ENCODE peak calls at places on chromosome 6, in four cellular contexts. S is endothelial cell, G is bronchial epithelial cell, B is HCT116. A is an unnamed sample.

GRCh38 chr6:138979813-138980668 is 8.0 kb downstream of the REPS1 start:
- DNase-seq in S (no peak), G (no peak), B (no peak), A (no peak)

GRCh38 chr6:117481926-117482239 is 591 bp upstream of the DCBLD1 start:
- DNase-seq in G (no peak), S (no peak), B (no peak), A (no peak)

GRCh38 chr6:131995924-131996323 is 44.8 kb upstream of the CCN2 start:
- DNase-seq in B (peak; percentile 81), G (peak; percentile 98), S (no peak), A (no peak)

GRCh38 chr6:132695773-132696172 is 18.1 kb downstream of the VNN1 start:
- DNase-seq in S (no peak), B (no peak), G (no peak), A (no peak)

GRCh38 chr6:53128842-53129241 is 19.8 kb downstream of the GCM1 start:
- DNase-seq in G (peak; percentile 98), S (no peak), B (no peak), A (no peak)

GRCh38 chr6:110201141-110201848 is 21.1 kb downstream of the CDC40 start:
- DNase-seq in G (no peak), S (no peak), B (no peak), A (no peak)

GRCh38 chr6:124339610-124340339 is 536.1 kb downstream of the NKAIN2 start:
- DNase-seq in S (no peak), B (no peak), G (no peak), A (no peak)

GRCh38 chr6:56927538-56928453 is 27.1 kb upstream of the BEND6 start:
- DNase-seq in B (no peak), G (peak; percentile 14), S (no peak), A (no peak)

GRCh38 chr6:101668496-101668895 is 275.0 kb downstream of the GRIK2 start:
- DNase-seq in G (peak; percentile 98), B (no peak), S (no peak), A (no peak)

GRCh38 chr6:34934516-34934915 is 45.5 kb downstream of the ANKS1A start:
- DNase-seq in B (no peak), G (peak; percentile 65), S (no peak), A (no peak)

GRCh38 chr6:81491486-81492101 is 260.9 kb downstream of the TENT5A start:
- DNase-seq in G (no peak), B (no peak), S (no peak), A (no peak)

GRCh38 chr6:141659582-141659981 is 473.1 kb upstream of the GJE1 start:
- DNase-seq in G (no peak), B (no peak), S (no peak), A (no peak)

GRCh38 chr6:33967966-33968724 is 164.3 kb upstream of the MLN start:
- DNase-seq in S (no peak), B (peak; percentile 13), G (no peak), A (peak; percentile 47)

GRCh38 chr6:167826230-167827061 is at the start of gene AFDN:
- DNase-seq in B (no peak), G (no peak), S (peak; percentile 69), A (peak; percentile 82)

GRCh38 chr6:36963451-36964290 is 9.1 kb downstream of the PI16 start:
- DNase-seq in B (no peak), G (peak; percentile 58), S (no peak), A (no peak)

GRCh38 chr6:168368971-168369370 is 49.4 kb upstream of the DACT2 start:
- DNase-seq in G (no peak), S (no peak), B (no peak), A (no peak)

GRCh38 chr6:32081676-32082075 is 27.5 kb downstream of the TNXB start:
- DNase-seq in S (no peak), B (no peak), G (no peak), A (no peak)

GRCh38 chr6:157997893-157998608 is 16.4 kb downstream of the SYNJ2 start:
- DNase-seq in G (no peak), B (no peak), S (no peak), A (no peak)

GRCh38 chr6:51565472-51565871 is 521.9 kb downstream of the PKHD1 start:
- DNase-seq in G (no peak), S (no peak), B (no peak), A (no peak)

GRCh38 chr6:72975346-72975745 is 249.9 kb downstream of the KHDC1L start:
- DNase-seq in B (no peak), S (no peak), G (no peak), A (no peak)

GRCh38 chr6:27684264-27685211 is 211.6 kb upstream of the ZNF184 start:
- DNase-seq in G (peak; percentile 91), B (peak; percentile 94), S (peak; percentile 70), A (no peak)

GRCh38 chr6:15036690-15037245 is 209.1 kb upstream of the JARID2 start:
- DNase-seq in S (no peak), G (no peak), B (no peak), A (no peak)

GRCh38 chr6:46421239-46421638 is 70.0 kb downstream of the RCAN2 start:
- DNase-seq in B (no peak), G (no peak), S (no peak), A (no peak)

GRCh38 chr6:157555795-157556645 is 175.0 kb downstream of the ZDHHC14 start:
- DNase-seq in B (no peak), G (no peak), S (no peak), A (no peak)

GRCh38 chr6:150915156-150915555 is 49.7 kb downstream of the MTHFD1L start:
- DNase-seq in B (no peak), S (no peak), G (no peak), A (no peak)

GRCh38 chr6:158707826-158708225 is 58.0 kb downstream of the SYTL3 start:
- DNase-seq in G (peak; percentile 70), S (no peak), B (no peak), A (no peak)

GRCh38 chr6:36933102-36933501 is 21.4 kb upstream of the PI16 start:
- DNase-seq in G (peak; percentile 59), B (no peak), S (no peak), A (no peak)

DNA sequence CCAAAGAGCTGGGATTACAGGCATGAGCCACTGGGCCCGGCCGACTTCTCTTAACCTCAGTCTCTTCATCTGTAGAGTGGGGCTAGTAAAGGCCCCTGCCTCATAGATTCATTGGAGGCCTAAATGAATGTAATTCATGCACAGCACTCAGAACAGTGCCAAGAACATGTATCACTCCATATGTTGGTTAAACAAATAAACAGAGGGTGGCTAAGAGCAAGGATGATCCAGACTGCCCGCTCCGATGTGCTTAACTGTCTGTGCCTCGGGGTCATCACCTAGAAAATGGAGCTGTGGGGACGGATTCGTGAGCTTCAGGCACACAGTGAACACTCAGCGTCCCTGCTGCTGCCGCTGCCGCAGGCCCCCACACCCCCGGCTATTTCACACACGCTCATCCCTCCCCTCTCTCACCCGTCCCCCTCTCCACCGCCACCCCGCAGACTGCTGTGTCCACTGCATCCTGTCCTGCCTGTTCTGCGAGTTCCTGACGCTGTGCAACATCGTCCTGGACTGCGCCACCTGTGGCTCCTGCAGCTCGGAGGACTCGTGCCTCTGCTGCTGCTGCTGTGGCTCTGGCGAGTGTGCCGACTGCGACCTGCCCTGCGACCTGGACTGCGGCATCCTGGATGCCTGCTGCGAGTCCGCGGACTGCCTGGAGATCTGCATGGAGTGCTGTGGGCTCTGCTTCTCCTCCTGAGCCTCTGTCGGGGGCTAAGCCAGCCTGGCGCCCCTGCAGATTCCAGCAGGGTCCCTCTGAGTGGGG is 14.8 kb downstream of the MDFI start:
- DNase-seq in G (peak; percentile 47), B (no peak), S (no peak), A (no peak)
- TF ChIP-seq CTCF in G (peak; percentile 39), B (no peak), S (no peak), A (no peak)

DNA sequence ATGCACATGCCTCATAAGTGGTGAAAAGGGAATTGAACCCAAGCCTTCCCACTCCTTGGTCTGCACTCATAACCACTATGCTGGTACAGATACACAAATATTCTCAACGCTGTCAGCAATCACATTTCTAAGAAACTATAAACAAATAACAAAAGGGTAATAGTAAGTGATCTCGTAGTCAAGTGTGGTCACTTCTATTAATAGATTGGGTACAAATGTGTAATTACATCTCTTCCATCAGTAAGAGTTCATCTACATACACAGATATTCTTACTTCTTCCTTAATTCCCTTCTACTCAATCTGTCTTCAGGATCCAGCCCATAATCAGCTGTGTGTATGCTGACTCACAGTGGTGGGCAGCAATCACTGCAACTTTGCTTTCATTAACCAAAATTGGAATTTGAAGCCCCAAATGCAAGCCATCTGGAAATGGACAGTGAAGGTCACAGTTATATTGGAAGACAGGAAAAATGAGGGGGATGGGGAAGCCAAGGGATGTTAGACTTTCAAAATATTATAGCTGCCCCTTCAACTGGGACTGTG is 6.7 kb downstream of the PRSS35 start:
- DNase-seq in G (no peak), S (no peak), B (no peak), A (no peak)
- TF ChIP-seq CTCF in G (no peak), S (no peak), B (peak; percentile 22), A (peak; percentile 39)

GRCh38 chr6:114310053-114310452 is 32.8 kb downstream of the HS3ST5 start:
- DNase-seq in G (no peak), B (no peak), S (no peak), A (no peak)

GRCh38 chr6:114301596-114302219 is 41.1 kb downstream of the HS3ST5 start:
- DNase-seq in G (no peak), B (no peak), S (no peak), A (no peak)

GRCh38 chr6:114304304-114304887 is 38.4 kb downstream of the HS3ST5 start:
- DNase-seq in S (no peak), B (peak; percentile 3), G (peak; percentile 25), A (no peak)
- TF ChIP-seq CTCF in S (peak; percentile 72), B (peak; percentile 39), G (peak; percentile 36), A (peak; percentile 76)

GRCh38 chr6:26054937-26055669 is 32.1 kb upstream of the HFE start:
- DNase-seq in S (peak; percentile 77), G (peak; percentile 95), B (peak; percentile 98), A (peak; percentile 84)
- TF ChIP-seq CTCF in S (no peak), G (peak; percentile 20), B (peak; percentile 5), A (peak; percentile 40)

A was measured in type B pancreatic cell.